ENCODE peak calls at places on chromosomes 7 and 10, in five cellular contexts. R is epithelial cell of esophagus; J is stimulated activated CD4-positive, alpha-beta T cell treated with anti-CD3 and anti-CD28 coated beads, TNF-alpha, amount 100 ng/mL, for 4 hours; L is EH; M is GOT3. S is an unnamed sample.

GRCh38 chr7:157689269-157690057 is 352.7 kb downstream of the DNAJB6 start:
- DNase-seq in R (no peak), M (no peak), J (no peak), L (no peak), S (no peak)

GRCh38 chr10:50809596-50809995 is 69.9 kb downstream of the ASAH2B start:
- DNase-seq in J (no peak), L (peak), R (peak), M (no peak), S (no peak)

GRCh38 chr7:134630890-134631289 is 15.8 kb upstream of the BPGM start:
- DNase-seq in J (no peak), L (no peak), M (no peak), R (peak), S (no peak)

GRCh38 chr10:32954080-32954479 is 4.0 kb downstream of the ITGB1 start:
- DNase-seq in L (no peak), R (no peak), J (no peak), M (no peak), S (no peak)

GRCh38 chr7:28106316-28106957 is 74.2 kb downstream of the JAZF1 start:
- DNase-seq in L (peak), R (no peak), M (no peak), J (no peak), S (no peak)

GRCh38 chr10:44387853-44388251 is 3.0 kb upstream of the CXCL12 start:
- DNase-seq in J (no peak), M (no peak), L (no peak), R (no peak), S (no peak)

GRCh38 chr7:33669251-33669670 is 236.1 kb upstream of the BMPER start:
- DNase-seq in M (no peak), L (peak), R (peak), J (no peak), S (peak)

GRCh38 chr10:102452672-102453340 is 1.5 kb upstream of the C10orf95 start:
- DNase-seq in L (peak), M (no peak), J (peak), R (peak), S (no peak)

GRCh38 chr7:2116903-2117680 is 115.7 kb downstream of the MAD1L1 start:
- DNase-seq in R (no peak), M (no peak), J (no peak), L (peak), S (no peak)

GRCh38 chr7:90211391-90212148 is at the start of gene STEAP2:
- DNase-seq in L (peak), J (no peak), R (peak), M (peak), S (peak)

GRCh38 chr10:27153325-27153724 is 859 bp downstream of the YME1L1 start:
- DNase-seq in M (no peak), R (no peak), J (no peak), L (no peak), S (no peak)

GRCh38 chr7:154832557-154833138 is 170.3 kb downstream of the PAXIP1 start:
- DNase-seq in J (no peak), L (no peak), M (no peak), R (no peak), S (peak)

GRCh38 chr7:66602159-66602558 is 26.5 kb upstream of the KCTD7 start:
- DNase-seq in R (peak), J (no peak), L (no peak), M (no peak), S (no peak)

GRCh38 chr10:131068311-131068710 is 243.2 kb downstream of the TCERG1L start:
- DNase-seq in J (no peak), L (no peak), M (no peak), R (no peak), S (no peak)

GRCh38 chr10:117134084-117135025 is 3.7 kb downstream of the VAX1 start:
- DNase-seq in M (no peak), L (peak), R (peak), J (no peak), S (no peak)

GRCh38 chr10:5659702-5660528 is 6.5 kb downstream of the ASB13 start:
- DNase-seq in M (no peak), J (no peak), L (peak), R (peak), S (no peak)

GRCh38 chr7:3695602-3696001 is 394.6 kb downstream of the SDK1 start:
- DNase-seq in R (peak), J (no peak), M (no peak), L (no peak), S (no peak)

GRCh38 chr10:69403066-69403465 is 13.7 kb downstream of the TACR2 start:
- DNase-seq in R (no peak), L (no peak), J (no peak), M (no peak), S (no peak)

GRCh38 chr10:73576178-73576889 is 14.8 kb downstream of the USP54 start:
- DNase-seq in R (peak), L (peak), M (no peak), J (no peak), S (no peak)

GRCh38 chr10:75234683-75235374 is 928 bp downstream of the COMTD1 start:
- DNase-seq in L (no peak), M (no peak), J (no peak), R (no peak), S (no peak)

GRCh38 chr7:15607541-15608210 is 45.9 kb upstream of the AGMO start:
- DNase-seq in J (no peak), M (no peak), R (no peak), L (no peak), S (no peak)

GRCh38 chr10:52568309-52568708 is 204.3 kb downstream of the MBL2 start:
- DNase-seq in J (no peak), L (peak), M (no peak), R (peak), S (no peak)

GRCh38 chr7:46170021-46170420 is 248.9 kb upstream of the IGFBP3 start:
- DNase-seq in J (no peak), L (no peak), R (no peak), M (no peak), S (no peak)

GRCh38 chr10:28587970-28588290 is 55.0 kb downstream of the WAC start:
- DNase-seq in L (peak), M (no peak), J (no peak), R (peak), S (no peak)

GRCh38 chr7:116169060-116169459 is 41.3 kb upstream of the TES start:
- DNase-seq in J (no peak), R (no peak), M (no peak), L (peak), S (no peak)

GRCh38 chr7:26860361-26860760 is 4.0 kb downstream of the SKAP2 start:
- DNase-seq in M (no peak), L (peak), R (peak), J (no peak), S (no peak)